ENCODE peak calls at places on chromosomes 4 and X, in five cellular contexts. I is K562, S is upper lobe of right lung, F is cardiac muscle cell, O is foreskin keratinocyte. N is an unnamed sample. For H3K4me1, the result is how much of the 10 kb centered on the place peaks cover.

GRCh38 chr4:11297201-11297600 is 131.5 kb downstream of the HS3ST1 start:
- DNase-seq in I (no peak), O (peak), F (peak), S (no peak), N (no peak)

GRCh38 chrX:31715675-31716074 is 643.8 kb upstream of the FTHL17 start:
- DNase-seq in O (no peak), F (no peak), S (no peak), I (no peak), N (no peak)

GRCh38 chr4:160872491-160872890 is 1291.3 kb downstream of the FSTL5 start:
- DNase-seq in O (no peak), I (no peak), F (no peak), S (no peak), N (no peak)

GRCh38 chr4:150593996-150594395 is 12.0 kb downstream of the MAB21L2 start:
- DNase-seq in F (peak), I (no peak), O (no peak), S (no peak), N (no peak)

GRCh38 chr4:135256111-135256510 is 1054.5 kb upstream of the PABPC4L start:
- DNase-seq in F (no peak), I (no peak), O (peak), S (no peak), N (no peak)

GRCh38 chrX:2629316-2630168 is 61.6 kb upstream of the CD99 start:
- DNase-seq in O (no peak), I (peak), F (no peak), S (no peak), N (no peak)

GRCh38 chr4:120918788-120919187 is 3.7 kb downstream of the PRDM5 start:
- DNase-seq in S (no peak), O (no peak), I (no peak), F (peak), N (no peak)

GRCh38 chrX:120746153-120746552 is 116.3 kb upstream of the C1GALT1C1 start:
- DNase-seq in I (no peak), F (no peak), S (no peak), O (no peak), N (no peak)

GRCh38 chr4:104487105-104487504 is 7.6 kb downstream of the CXXC4 start:
- DNase-seq in F (no peak), I (no peak), O (no peak), S (no peak), N (no peak)

GRCh38 chrX:116409224-116409623 is 27.2 kb upstream of the SLC6A14 start:
- DNase-seq in I (no peak), O (no peak), F (no peak), S (no peak), N (no peak)

GRCh38 chrX:46588263-46588662 is 14.7 kb downstream of the CHST7 start:
- DNase-seq in O (peak), I (no peak), F (peak), S (no peak), N (no peak)

GRCh38 chr4:105569014-105569850 is 16.8 kb downstream of the ARHGEF38 start:
- DNase-seq in F (no peak), S (no peak), O (peak), I (no peak), N (no peak)

GRCh38 chrX:17700976-17701375 is 36.3 kb upstream of the SCML1 start:
- DNase-seq in O (no peak), F (no peak), S (no peak), I (no peak), N (no peak)

GRCh38 chr4:88318751-88319350 is 34.5 kb upstream of the PPM1K start:
- DNase-seq in O (peak), I (no peak), F (no peak), S (no peak), N (no peak)

GRCh38 chr4:102429553-102429952 is 71.6 kb upstream of the NFKB1 start:
- DNase-seq in S (no peak), O (peak), I (no peak), F (peak), N (peak)

GRCh38 chr4:36064147-36064546 is 180.2 kb downstream of the ARAP2 start:
- DNase-seq in I (no peak), F (no peak), O (peak), S (no peak), N (no peak)

GRCh38 chrX:31070057-31070468 is 1.8 kb downstream of the FTHL17 start:
- DNase-seq in O (peak), I (no peak), S (no peak), F (no peak), N (no peak)

GRCh38 chr4:3513807-3514206 is 18.4 kb downstream of the LRPAP1 start:
- DNase-seq in F (no peak), S (no peak), I (no peak), O (no peak), N (no peak)

GRCh38 chr4:131526686-131527085 is 1622.4 kb upstream of the PCDH10 start:
- DNase-seq in F (no peak), O (no peak), S (no peak), I (no peak), N (no peak)

GRCh38 chrX:8897259-8897658 is 96.1 kb upstream of the FAM9A start:
- DNase-seq in O (no peak), S (no peak), F (no peak), I (no peak), N (no peak)

GRCh38 chr4:128961405-128961804 is 131.9 kb downstream of the SCLT1 start:
- DNase-seq in O (no peak), F (no peak), I (no peak), S (no peak), N (no peak)

GRCh38 chr4:177214935-177215334 is 94.7 kb upstream of the NEIL3 start:
- DNase-seq in I (no peak), O (peak), S (no peak), F (no peak), N (no peak)

GRCh38 chr4:71545168-71545567 is 206.3 kb downstream of the SLC4A4 start:
- DNase-seq in I (no peak), S (no peak), F (no peak), O (no peak), N (no peak)

GRCh38 chr4:11546391-11547160 is 117.9 kb upstream of the HS3ST1 start:
- DNase-seq in F (no peak), O (peak), S (no peak), I (no peak), N (no peak)

GRCh38 chr4:142226014-142226413 is 589.6 kb downstream of the IL15 start:
- DNase-seq in O (no peak), S (no peak), I (no peak), F (no peak), N (no peak)

GRCh38 chr4:82097504-82097903 is 276.3 kb downstream of the HNRNPD start:
- DNase-seq in I (no peak), S (no peak), O (no peak), F (no peak), N (no peak)

GRCh38 chrX:39939678-39940077 is 158.1 kb downstream of the BCOR start:
- DNase-seq in I (no peak), S (no peak), O (no peak), F (no peak), N (no peak)

GRCh38 chr4:86876894-86877685 is 15.1 kb downstream of the C4orf36 start:
- DNase-seq in I (no peak), O (no peak), F (no peak), S (no peak), N (no peak)

GRCh38 chr4:37528161-37528560 is 158.0 kb downstream of the RELL1 start:
- DNase-seq in O (peak), I (no peak), F (peak), S (no peak), N (no peak)

GRCh38 chrX:44795945-44796450 is 47.8 kb upstream of the DUSP21 start:
- DNase-seq in I (no peak), O (no peak), S (no peak), F (no peak), N (no peak)

GRCh38 chrX:107288676-107289075 is 82.3 kb downstream of the DNAAF6 start:
- DNase-seq in S (no peak), I (no peak), O (no peak), F (no peak), N (no peak)

GRCh38 chrX:2841511-2841910 is 12.8 kb downstream of the GYG2 start:
- DNase-seq in O (no peak), S (no peak), I (no peak), F (no peak), N (no peak)

GRCh38 chr4:124386163-124386562 is 326.4 kb downstream of the ANKRD50 start:
- DNase-seq in F (peak), O (no peak), I (no peak), S (no peak), N (no peak)

GRCh38 chr4:172750910-172751309 is 417.7 kb upstream of the GALNT7 start:
- DNase-seq in O (no peak), S (no peak), I (no peak), F (no peak), N (no peak)

GRCh38 chr4:176259330-176260090 is 9.5 kb downstream of the ASB5 start:
- DNase-seq in O (peak), I (no peak), S (no peak), F (peak), N (no peak)

GRCh38 chr4:71338846-71339593 is at the start of gene SLC4A4:
- DNase-seq in S (no peak), I (no peak), F (peak), O (peak), N (no peak)

DNA sequence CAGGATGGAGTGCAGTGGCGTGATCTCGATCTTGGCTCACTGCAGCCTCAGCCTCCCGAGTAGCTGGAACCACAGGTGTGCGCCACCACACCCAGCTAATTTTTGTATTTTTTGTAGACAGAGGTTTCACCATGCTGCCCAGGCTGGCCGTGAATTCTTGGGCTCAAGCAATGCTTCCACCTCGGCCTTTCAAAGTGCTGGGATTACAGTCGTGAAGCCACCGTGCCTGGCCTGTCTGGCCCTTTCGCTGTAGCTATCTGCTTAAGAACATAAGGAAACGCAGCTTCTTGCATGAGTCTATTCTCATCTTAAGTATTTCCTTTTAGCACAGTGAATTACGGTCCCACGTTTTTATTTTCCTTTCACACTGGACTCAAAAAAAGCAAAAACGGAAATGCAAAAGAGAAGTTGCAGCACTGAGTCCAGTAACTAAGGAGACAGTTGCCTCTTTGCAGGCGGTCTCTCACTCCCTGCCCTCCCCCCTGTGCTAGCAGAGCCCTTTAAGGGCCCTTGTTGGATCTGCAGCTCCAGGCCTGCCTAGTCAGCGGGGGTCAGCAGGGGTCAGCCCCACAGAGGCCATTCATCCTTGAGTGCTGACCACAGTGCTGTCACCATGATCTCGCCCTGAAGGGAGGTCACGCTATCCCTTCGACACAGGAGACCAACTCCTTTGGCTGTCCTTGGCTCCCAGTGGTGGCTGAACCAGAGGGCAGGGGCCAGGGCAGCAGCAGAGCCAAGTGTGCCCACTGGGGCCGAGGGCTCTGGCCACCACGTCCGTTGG is 21.8 kb upstream of the TBC1D14 start:
- DNase-seq in I (peak), S (peak), O (no peak), F (no peak), N (no peak)
- H3K4me1 ChIP-seq in I (under half), S (under half), O (under half), F (under half), N (under half)

GRCh38 chr4:123120473-123120872 is 198.1 kb upstream of the NUDT6 start:
- DNase-seq in I (no peak), F (no peak), S (no peak), O (peak), N (no peak)
- H3K4me1 ChIP-seq in I (under half), F (under half), S (under half), O (under half), N (under half)

DNA sequence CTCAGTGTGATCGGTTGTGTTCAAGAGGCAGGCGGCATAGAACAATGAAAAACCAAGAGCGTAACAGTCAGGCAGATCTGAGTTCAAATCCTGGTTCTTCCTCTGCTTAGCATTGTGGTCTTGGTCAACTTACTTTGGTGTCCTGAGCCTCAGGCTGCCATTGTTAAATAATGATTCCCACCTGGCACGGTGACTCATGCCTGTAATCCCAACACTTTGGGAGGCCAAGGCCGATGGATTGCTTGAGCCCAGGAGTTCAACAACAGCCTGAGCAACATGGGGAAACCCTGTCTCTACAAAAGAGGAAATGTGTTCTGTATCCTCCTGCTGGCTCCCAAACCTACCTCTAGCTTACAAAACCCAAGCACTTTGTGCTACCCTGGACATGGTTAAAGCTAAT is 129.0 kb upstream of the STX18 start:
- DNase-seq in F (no peak), I (no peak), S (no peak), O (no peak), N (no peak)
- H3K4me1 ChIP-seq in F (under half), I (under half), S (under half), O (under half), N (under half)

GRCh38 chrX:48914593-48915493 is 3.4 kb upstream of the SLC35A2 start:
- DNase-seq in I (no peak), S (no peak), O (no peak), F (no peak), N (no peak)
- H3K4me1 ChIP-seq in I (under half), S (under half), O (under half), F (under half), N (under half)

GRCh38 chr4:145501051-145501660 is 19.5 kb downstream of the SMAD1 start:
- DNase-seq in O (no peak), S (no peak), F (no peak), I (no peak), N (no peak)

GRCh38 chr4:145496292-145496691 is 14.6 kb downstream of the SMAD1 start:
- DNase-seq in I (no peak), S (no peak), O (no peak), F (no peak), N (no peak)

GRCh38 chr4:145498430-145498829 is 16.8 kb downstream of the SMAD1 start:
- DNase-seq in O (no peak), F (no peak), I (no peak), S (no peak), N (no peak)

GRCh38 chr4:145494666-145495065 is 13.0 kb downstream of the SMAD1 start:
- DNase-seq in O (no peak), S (no peak), F (no peak), I (no peak), N (no peak)

GRCh38 chr4:145497199-145498149 is 15.8 kb downstream of the SMAD1 start:
- DNase-seq in S (no peak), I (peak), F (no peak), O (no peak), N (no peak)
- H3K4me1 ChIP-seq in S (under half), I (under half), F (under half), O (under half), N (under half)

DNA sequence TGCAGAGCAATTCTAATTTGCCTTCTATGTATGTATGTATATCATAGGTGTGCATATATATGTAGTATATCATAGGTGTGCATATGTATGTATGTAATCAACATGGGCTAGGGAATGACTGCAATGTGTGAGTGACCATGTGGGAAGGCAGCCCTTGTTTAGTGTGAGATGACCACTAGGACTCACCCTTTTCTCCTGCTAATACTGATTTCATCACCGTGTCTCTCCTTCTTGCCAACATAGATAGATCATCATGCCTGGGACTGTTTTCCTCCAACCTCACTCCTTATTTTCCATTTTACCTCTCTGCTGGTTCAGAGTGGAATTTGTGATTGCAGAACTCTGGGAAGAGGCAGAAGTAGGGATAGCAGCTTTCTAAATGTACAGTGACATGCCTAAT is 63.6 kb upstream of the SFRP2 start:
- DNase-seq in O (no peak), I (no peak), S (no peak), F (no peak), N (no peak)
- H3K4me1 ChIP-seq in O (under half), I (under half), S (under half), F (under half), N (under half)